ENCODE peak calls at places on chromosomes 12 and 14, in five cellular contexts. One of them, this sample, is unnamed.
A peak's percentile ranks its signal among the peaks of the same experiment; 100 is the strongest.

GRCh38 chr12:1445807-1446206 is 148.6 kb downstream of the FBXL14 start:
- DNase-seq in body of pancreas: no peak
- DNase-seq in psoas muscle: no peak
- DNase-seq in upper lobe of right lung: no peak
- DNase-seq in lung: no peak
- DNase-seq in this sample: no peak

GRCh38 chr12:109873653-109874052 is 6.7 kb downstream of the GLTP start:
- DNase-seq in psoas muscle: no peak
- DNase-seq in body of pancreas: no peak
- DNase-seq in upper lobe of right lung: no peak
- DNase-seq in lung: no peak
- DNase-seq in this sample: no peak

GRCh38 chr12:87054225-87054624 is 798.0 kb upstream of the MGAT4C start:
- DNase-seq in body of pancreas: no peak
- DNase-seq in lung: no peak
- DNase-seq in upper lobe of right lung: no peak
- DNase-seq in psoas muscle: no peak
- DNase-seq in this sample: no peak

GRCh38 chr12:122190842-122191668 is 8.1 kb downstream of the LRRC43 start:
- DNase-seq in body of pancreas: peak; percentile 83
- DNase-seq in psoas muscle: peak; percentile 57
- DNase-seq in upper lobe of right lung: peak; percentile 76
- DNase-seq in lung: peak; percentile 51
- DNase-seq in this sample: no peak

GRCh38 chr12:24760162-24760561 is 188.7 kb downstream of the BCAT1 start:
- DNase-seq in psoas muscle: no peak
- DNase-seq in body of pancreas: no peak
- DNase-seq in lung: no peak
- DNase-seq in upper lobe of right lung: no peak
- DNase-seq in this sample: no peak

GRCh38 chr12:16135323-16135722 is 142.2 kb downstream of the SLC15A5 start:
- DNase-seq in upper lobe of right lung: no peak
- DNase-seq in body of pancreas: no peak
- DNase-seq in lung: no peak
- DNase-seq in psoas muscle: no peak
- DNase-seq in this sample: no peak

GRCh38 chr14:73753043-73753886 is 39.1 kb upstream of the PNMA1 start:
- DNase-seq in body of pancreas: no peak
- DNase-seq in lung: no peak
- DNase-seq in upper lobe of right lung: peak; percentile 76
- DNase-seq in psoas muscle: no peak
- DNase-seq in this sample: peak; percentile 81

GRCh38 chr12:112546996-112547395 is 128.2 kb downstream of the PTPN11 start:
- DNase-seq in psoas muscle: no peak
- DNase-seq in lung: no peak
- DNase-seq in upper lobe of right lung: no peak
- DNase-seq in body of pancreas: no peak
- DNase-seq in this sample: no peak

GRCh38 chr12:93361159-93361919 is 16.4 kb upstream of the NUDT4 start:
- DNase-seq in lung: no peak
- DNase-seq in upper lobe of right lung: no peak
- DNase-seq in body of pancreas: no peak
- DNase-seq in psoas muscle: peak; percentile 54
- DNase-seq in this sample: peak; percentile 69

GRCh38 chr12:13273850-13274249 is 77.3 kb downstream of the EMP1 start:
- DNase-seq in lung: no peak
- DNase-seq in psoas muscle: no peak
- DNase-seq in body of pancreas: no peak
- DNase-seq in upper lobe of right lung: no peak
- DNase-seq in this sample: no peak
- H3K4me3 ChIP-seq in lung: no peak overlapping the region
- H3K4me3 ChIP-seq in psoas muscle: no peak overlapping the region
- H3K4me3 ChIP-seq in body of pancreas: no peak overlapping the region
- H3K4me3 ChIP-seq in upper lobe of right lung: no peak overlapping the region
- H3K4me3 ChIP-seq in this sample: no peak overlapping the region

GRCh38 chr14:99522457-99522891 is 41.3 kb downstream of the CCNK start:
- DNase-seq in upper lobe of right lung: no peak
- DNase-seq in body of pancreas: no peak
- DNase-seq in psoas muscle: peak; percentile 44
- DNase-seq in lung: no peak
- DNase-seq in this sample: no peak

GRCh38 chr14:99521176-99522024 is 40.2 kb downstream of the CCNK start:
- DNase-seq in upper lobe of right lung: no peak
- DNase-seq in body of pancreas: no peak
- DNase-seq in lung: no peak
- DNase-seq in psoas muscle: peak; percentile 13
- DNase-seq in this sample: no peak

GRCh38 chr14:99522934-99523660 is 41.9 kb downstream of the CCNK start:
- DNase-seq in lung: no peak
- DNase-seq in body of pancreas: no peak
- DNase-seq in upper lobe of right lung: no peak
- DNase-seq in psoas muscle: peak; percentile 15
- DNase-seq in this sample: no peak

GRCh38 chr14:99520571-99521081 is 39.4 kb downstream of the CCNK start:
- DNase-seq in lung: no peak
- DNase-seq in body of pancreas: no peak
- DNase-seq in upper lobe of right lung: no peak
- DNase-seq in psoas muscle: peak; percentile 13
- DNase-seq in this sample: no peak

GRCh38 chr14:99522025-99522401 is 40.8 kb downstream of the CCNK start:
- DNase-seq in lung: no peak
- DNase-seq in psoas muscle: peak; percentile 9
- DNase-seq in upper lobe of right lung: no peak
- DNase-seq in body of pancreas: no peak
- DNase-seq in this sample: no peak
- H3K4me1 ChIP-seq in lung: peaks cover 15% of the 10 kb centered on the region
- H3K4me1 ChIP-seq in psoas muscle: no peaks in the 10 kb centered on the region
- H3K4me1 ChIP-seq in upper lobe of right lung: peaks cover 26% of the 10 kb centered on the region
- H3K4me1 ChIP-seq in body of pancreas: peaks cover 36% of the 10 kb centered on the region
- H3K4me1 ChIP-seq in this sample: no peaks in the 10 kb centered on the region

GRCh38 chr14:23387916-23388882 is 11.4 kb downstream of the CMTM5 start:
- DNase-seq in psoas muscle: no peak
- DNase-seq in upper lobe of right lung: no peak
- DNase-seq in lung: no peak
- DNase-seq in body of pancreas: no peak
- DNase-seq in this sample: no peak
- TF ChIP-seq CTCF in psoas muscle: no peak
- TF ChIP-seq CTCF in upper lobe of right lung: no peak
- TF ChIP-seq CTCF in lung: no peak
- TF ChIP-seq CTCF in body of pancreas: no peak
- TF ChIP-seq CTCF in this sample: no peak

DNA sequence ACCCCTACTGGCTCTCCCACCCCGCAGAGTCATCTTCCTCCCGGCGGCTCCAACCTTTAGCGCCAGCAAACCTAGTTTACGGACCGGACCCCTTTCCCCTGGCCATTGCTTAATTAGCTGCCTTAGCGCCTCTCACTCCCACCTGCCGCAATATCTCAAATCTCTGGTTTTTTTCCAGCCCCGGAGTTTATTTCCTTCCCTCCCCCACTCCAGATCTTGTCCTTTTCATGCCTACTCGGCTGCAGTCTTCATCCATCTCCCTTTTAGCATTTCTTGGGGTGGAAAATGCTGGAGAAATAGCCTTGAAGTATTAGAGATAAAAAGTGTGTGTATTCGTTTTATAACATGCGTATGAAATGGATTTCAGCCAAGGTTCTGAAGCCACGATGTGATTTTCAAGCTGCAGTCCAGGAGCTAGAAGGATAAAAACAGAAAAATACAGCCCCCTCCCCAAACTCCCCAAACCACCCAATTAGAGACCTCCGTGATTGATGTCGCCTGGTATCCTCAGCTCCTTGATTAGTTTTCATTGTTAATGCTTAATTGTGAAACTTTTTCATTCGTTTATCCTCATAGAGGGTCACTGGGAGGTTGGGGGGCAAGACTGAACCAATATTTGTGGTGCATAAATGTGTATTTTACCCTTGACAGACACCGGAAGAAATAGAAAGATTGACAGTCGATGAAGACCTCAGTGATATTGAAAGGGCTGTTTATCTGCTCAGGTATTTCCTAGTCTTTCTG is 1.5 kb downstream of the PPP4R4 start:
- DNase-seq in lung: no peak
- DNase-seq in psoas muscle: no peak
- DNase-seq in body of pancreas: no peak
- DNase-seq in upper lobe of right lung: no peak
- DNase-seq in this sample: no peak
- H3K4me3 ChIP-seq in lung: no peak overlapping the region
- H3K4me3 ChIP-seq in psoas muscle: peak overlapping the region; percentile 80
- H3K4me3 ChIP-seq in body of pancreas: no peak overlapping the region
- H3K4me3 ChIP-seq in upper lobe of right lung: peak overlapping the region; percentile 65
- H3K4me3 ChIP-seq in this sample: peak overlapping the region; percentile 54

This sample was measured in right atrium auricular region.